ENCODE peak calls at places on chromosomes 6 and 20, in four cellular contexts. C, Y, B and L are unnamed samples.

GRCh38 chr6:91033964-91034363 is 447.1 kb upstream of the MAP3K7 start:
- DNase-seq in Y (no peak), C (no peak), B (no peak), L (no peak)

GRCh38 chr6:7238900-7239589 is 74.0 kb downstream of the SSR1 start:
- DNase-seq in Y (no peak), C (peak), B (no peak), L (peak)

GRCh38 chr6:17431581-17431980 is 38.2 kb downstream of the CAP2 start:
- DNase-seq in Y (no peak), C (peak), B (no peak), L (no peak)

GRCh38 chr20:10532351-10532750 is 97.2 kb downstream of the SLX4IP start:
- DNase-seq in Y (no peak), C (no peak), B (no peak), L (no peak)

GRCh38 chr6:5082487-5083306 is 2.4 kb upstream of the PPP1R3G start:
- DNase-seq in B (no peak), C (peak), Y (no peak), L (peak)

GRCh38 chr20:23156170-23156841 is 70.2 kb upstream of the CD93 start:
- DNase-seq in C (peak), B (no peak), Y (no peak), L (peak)

GRCh38 chr6:6812427-6812826 is 223.9 kb downstream of the LY86 start:
- DNase-seq in Y (no peak), B (no peak), C (no peak), L (no peak)

GRCh38 chr20:41064377-41064776 is 35.8 kb downstream of the TOP1 start:
- DNase-seq in B (no peak), Y (peak), C (no peak), L (no peak)

GRCh38 chr20:19079536-19080299 is 132.7 kb upstream of the SLC24A3 start:
- DNase-seq in B (no peak), Y (no peak), C (no peak), L (no peak)

GRCh38 chr6:5439749-5440148 is 178.4 kb downstream of the FARS2 start:
- DNase-seq in B (no peak), C (peak), Y (no peak), L (no peak)

GRCh38 chr6:37930288-37931075 is 111.0 kb downstream of the ZFAND3 start:
- DNase-seq in C (peak), B (no peak), Y (no peak), L (no peak)

GRCh38 chr20:43766917-43767316 is 40.1 kb upstream of the GTSF1L start:
- DNase-seq in B (no peak), C (no peak), Y (no peak), L (no peak)

GRCh38 chr6:113190170-113190569 is 667.0 kb upstream of the MARCKS start:
- DNase-seq in Y (no peak), C (no peak), B (no peak), L (no peak)

GRCh38 chr20:11454966-11455799 is 462.5 kb upstream of the BTBD3 start:
- DNase-seq in C (no peak), Y (no peak), B (no peak), L (no peak)

GRCh38 chr20:38034961-38035360 is 1.4 kb downstream of the RPRD1B start:
- DNase-seq in B (no peak), Y (no peak), C (no peak), L (no peak)

GRCh38 chr6:12313311-12313991 is 23.3 kb downstream of the EDN1 start:
- DNase-seq in B (no peak), Y (no peak), C (no peak), L (no peak)

GRCh38 chr6:70884074-70884983 is 72.5 kb downstream of the B3GAT2 start:
- DNase-seq in Y (peak), C (peak), B (peak), L (peak)

GRCh38 chr20:31781945-31782344 is 37.2 kb upstream of the MYLK2 start:
- DNase-seq in C (no peak), Y (no peak), B (no peak), L (no peak)

GRCh38 chr6:161246725-161247124 is 27.1 kb downstream of the AGPAT4 start:
- DNase-seq in B (no peak), Y (no peak), C (no peak), L (no peak)

GRCh38 chr20:59514554-59514953 is 89.8 kb upstream of the PHACTR3 start:
- DNase-seq in Y (no peak), C (no peak), B (no peak), L (no peak)

GRCh38 chr6:160534050-160534696 is 129.9 kb downstream of the LPA start:
- DNase-seq in C (peak), Y (no peak), B (peak), L (peak)

GRCh38 chr6:35737413-35738211 is 780 bp downstream of the ARMC12 start:
- DNase-seq in Y (no peak), C (peak), B (no peak), L (peak)

GRCh38 chr20:61735503-61735785 is 330.2 kb downstream of the TAF4 start:
- DNase-seq in B (no peak), C (no peak), Y (no peak), L (no peak)

GRCh38 chr6:83474309-83474708 is 38.0 kb upstream of the PRSS35 start:
- DNase-seq in C (no peak), Y (no peak), B (no peak), L (no peak)

GRCh38 chr20:32830437-32830836 is 10.7 kb downstream of the MAPRE1 start:
- DNase-seq in B (no peak), C (no peak), Y (no peak), L (no peak)

GRCh38 chr6:99030915-99031314 is 83.2 kb upstream of the FBXL4 start:
- DNase-seq in B (no peak), Y (no peak), C (no peak), L (no peak)

GRCh38 chr20:53828673-53829085 is 235.0 kb upstream of the ZNF217 start:
- DNase-seq in B (no peak), C (no peak), Y (no peak), L (peak)

GRCh38 chr6:35496036-35496850 is 636 bp downstream of the TEAD3 start:
- DNase-seq in B (no peak), C (peak), Y (no peak), L (peak)

GRCh38 chr20:2751347-2751867 is 49.0 kb downstream of the CPXM1 start:
- DNase-seq in B (no peak), Y (no peak), C (peak), L (no peak)

GRCh38 chr6:144296973-144297372 is 11.8 kb downstream of the UTRN start:
- DNase-seq in C (no peak), Y (no peak), B (no peak), L (no peak)

GRCh38 chr6:72619883-72620696 is 1.8 kb upstream of the KCNQ5 start:
- DNase-seq in C (no peak), Y (peak), B (no peak), L (peak)

GRCh38 chr6:1082040-1082935 is 229.6 kb upstream of the FOXQ1 start:
- DNase-seq in Y (no peak), B (no peak), C (no peak), L (no peak)

GRCh38 chr20:5766085-5766764 is 16.0 kb downstream of the SHLD1 start:
- DNase-seq in B (no peak), Y (no peak), C (no peak), L (no peak)

GRCh38 chr6:108589244-108589730 is 28.6 kb downstream of the FOXO3 start:
- DNase-seq in C (peak), Y (no peak), B (peak), L (peak)

GRCh38 chr6:34218691-34219090 is 18.0 kb upstream of the HMGA1 start:
- DNase-seq in C (no peak), B (no peak), Y (no peak), L (no peak)

GRCh38 chr6:939526-940252 is 246.8 kb upstream of the EXOC2 start:
- DNase-seq in Y (no peak), C (no peak), B (no peak), L (no peak)

GRCh38 chr6:100433726-100434435 is 30.8 kb downstream of the SIM1 start:
- DNase-seq in C (no peak), Y (no peak), B (no peak), L (no peak)

GRCh38 chr6:136696783-136697364 is 95.4 kb downstream of the MAP3K5 start:
- DNase-seq in B (no peak), C (no peak), Y (no peak), L (no peak)

GRCh38 chr6:108735310-108735990 is 112.8 kb upstream of the ARMC2 start:
- DNase-seq in Y (no peak), C (no peak), B (no peak), L (no peak)

GRCh38 chr6:151147118-151147832 is 92.5 kb upstream of the AKAP12 start:
- DNase-seq in Y (no peak), C (no peak), B (no peak), L (no peak)
- TF ChIP-seq CEBPB in Y (no peak), C (no peak), B (no peak), L (no peak)

DNA sequence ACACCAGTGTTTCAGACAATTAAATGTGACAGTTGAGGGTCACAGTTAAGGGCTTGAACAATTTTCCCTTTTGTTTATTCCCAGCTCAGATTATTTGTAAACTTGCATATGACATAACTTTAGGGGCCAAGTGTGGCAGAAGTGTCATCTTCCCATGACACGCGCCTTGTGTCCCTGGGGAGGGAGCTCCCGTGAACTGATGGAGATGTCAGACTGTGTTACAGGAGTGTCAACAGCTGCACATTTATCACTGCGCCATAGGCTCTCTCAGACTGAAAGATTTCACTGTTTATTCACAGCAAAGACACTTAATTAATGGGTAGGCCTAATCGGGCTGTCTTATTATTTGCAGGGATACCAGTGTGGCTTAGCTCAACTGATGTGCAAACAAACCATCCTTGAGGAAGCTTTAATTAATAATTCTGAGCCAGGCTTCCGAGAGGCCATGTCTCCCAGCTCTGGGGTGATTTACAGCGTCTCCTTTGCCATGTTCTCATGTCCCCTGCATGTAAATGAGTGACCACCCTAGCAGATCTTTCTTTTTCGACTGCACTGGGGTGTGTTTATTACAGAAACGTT is 770.9 kb downstream of the QKI start:
- DNase-seq in C (no peak), Y (no peak), B (no peak), L (no peak)
- TF ChIP-seq CREB1 in C (no peak), Y (no peak), B (no peak), L (no peak)

DNA sequence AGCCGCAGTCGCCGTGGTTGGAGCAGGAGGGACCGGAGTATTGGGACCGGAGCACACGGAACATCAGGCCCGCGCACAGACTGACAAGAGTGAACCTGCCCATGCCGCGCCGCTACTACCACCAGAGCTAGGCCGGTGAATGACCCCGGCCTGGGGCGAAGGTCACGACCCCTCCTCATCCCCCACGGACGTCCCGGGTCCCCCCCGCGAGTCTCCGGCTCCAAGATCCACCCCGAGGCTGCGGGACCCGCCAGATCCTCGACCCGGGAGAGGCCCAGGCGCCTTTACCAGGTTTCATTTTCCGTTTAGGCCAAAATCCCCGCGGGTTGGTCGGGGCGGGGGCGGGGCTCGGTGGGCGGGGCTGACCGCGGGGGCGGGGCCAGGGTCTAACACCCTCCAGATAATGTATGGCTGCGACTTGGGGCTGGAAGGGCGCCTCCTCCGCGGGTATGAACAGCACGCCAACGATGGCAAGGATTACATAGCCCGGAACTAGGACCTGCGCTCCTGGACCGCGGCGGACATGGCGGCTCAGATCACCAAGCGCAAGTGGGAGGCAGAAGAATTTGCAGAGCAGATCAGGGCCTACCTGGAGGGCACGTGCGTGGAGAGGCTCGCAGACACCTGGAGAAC is 15.4 kb upstream of the HLA-A start:
- DNase-seq in C (peak), Y (no peak), B (no peak), L (no peak)
- TF ChIP-seq CEBPB in C (no peak), Y (no peak), B (no peak), L (no peak)

DNA sequence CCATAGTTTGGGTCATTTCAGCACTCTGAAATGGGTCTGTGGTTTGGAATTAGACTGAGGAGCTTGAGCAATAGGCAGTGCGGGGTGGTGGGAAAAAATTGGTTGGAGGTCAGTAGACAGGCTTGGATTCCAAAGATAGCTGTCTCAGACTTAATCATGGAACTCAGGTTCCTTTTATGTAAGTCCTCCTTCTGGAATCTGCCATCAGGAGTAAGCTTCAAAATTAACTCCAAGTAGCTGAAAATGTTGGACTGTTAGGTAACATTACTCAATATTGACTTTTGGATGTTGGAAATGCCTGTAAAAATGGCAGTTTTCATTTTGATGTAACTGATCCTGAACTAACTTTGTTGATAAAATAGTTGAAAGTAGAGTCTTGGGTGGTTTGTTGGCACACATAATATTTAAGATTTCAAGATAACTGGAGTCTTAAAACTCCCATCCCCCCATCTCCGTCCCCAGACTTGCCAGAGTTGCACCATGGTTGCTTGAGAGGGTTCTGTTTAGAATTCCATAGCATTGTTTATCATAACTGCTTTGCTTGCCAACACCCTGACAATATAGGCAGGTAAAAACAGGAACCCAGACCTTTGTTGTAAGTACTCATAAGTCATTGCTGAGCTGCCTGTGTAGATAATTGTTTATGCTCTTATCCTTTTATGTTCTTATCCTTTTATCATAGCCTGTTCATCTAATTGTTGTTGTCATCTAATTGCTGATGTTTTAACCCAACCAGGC is 83.1 kb downstream of the PHF20 start:
- DNase-seq in C (no peak), B (no peak), Y (no peak), L (no peak)
- TF ChIP-seq CREB1 in C (no peak), B (no peak), Y (no peak), L (no peak)

GRCh38 chr6:168527451-168528210 is 86.6 kb downstream of the SMOC2 start:
- DNase-seq in B (no peak), Y (no peak), C (no peak), L (no peak)

GRCh38 chr6:168526841-168527281 is 85.9 kb downstream of the SMOC2 start:
- DNase-seq in B (no peak), C (no peak), Y (no peak), L (no peak)

GRCh38 chr6:168530653-168531071 is 89.7 kb downstream of the SMOC2 start:
- DNase-seq in B (no peak), Y (no peak), C (no peak), L (no peak)

GRCh38 chr6:168529214-168529613 is 88.2 kb downstream of the SMOC2 start:
- DNase-seq in B (no peak), Y (no peak), C (no peak), L (no peak)

GRCh38 chr6:168528457-168529095 is 87.6 kb downstream of the SMOC2 start:
- DNase-seq in Y (no peak), C (no peak), B (no peak), L (no peak)
- TF ChIP-seq CEBPB in Y (no peak), C (no peak), B (no peak), L (no peak)

DNA sequence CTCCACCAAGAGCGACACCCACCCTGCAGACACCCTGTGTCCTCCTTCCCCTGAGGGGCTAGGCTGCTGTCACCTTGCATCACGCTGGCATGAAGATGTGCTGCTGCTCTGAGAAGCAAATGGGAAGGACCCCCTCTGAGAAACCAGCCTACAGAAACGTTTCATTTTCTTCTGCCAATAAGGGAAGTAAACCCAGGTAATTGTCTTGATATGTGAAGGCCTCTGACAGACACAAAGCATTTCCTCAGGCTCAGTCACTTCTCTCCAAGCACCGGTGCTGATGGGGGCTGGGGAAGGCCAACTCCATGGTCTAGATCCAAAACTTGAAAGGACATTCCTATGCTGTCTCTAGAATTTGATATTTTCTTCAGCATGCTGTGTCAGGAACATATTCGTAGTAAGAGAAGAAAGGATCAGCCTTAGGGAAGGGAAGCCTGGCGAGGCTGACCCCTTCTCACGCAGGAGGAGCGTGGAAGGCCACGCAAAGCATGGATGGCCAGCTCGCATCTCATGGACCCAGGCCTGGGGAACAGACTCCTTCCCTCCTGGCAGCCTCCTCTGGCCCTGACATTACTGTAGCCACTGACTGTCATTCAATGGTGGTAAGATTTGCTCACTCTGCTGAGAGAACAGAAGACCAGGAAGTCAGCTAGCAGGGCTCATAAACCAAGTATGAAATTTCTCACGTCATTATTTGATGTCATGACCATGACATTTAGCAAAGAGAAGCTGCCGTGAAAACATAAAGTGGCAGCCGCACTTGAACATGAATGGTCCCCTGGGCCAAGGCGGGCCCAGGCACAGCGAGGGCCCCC is 20.4 kb downstream of the ACSS1 start:
- DNase-seq in Y (no peak), C (no peak), B (no peak), L (no peak)
- TF ChIP-seq CREB1 in Y (peak), C (no peak), B (no peak), L (no peak)

GRCh38 chr6:31472259-31472658 is 25.7 kb upstream of the MICB start:
- DNase-seq in B (no peak), Y (no peak), C (no peak), L (no peak)
- TF ChIP-seq CEBPB in B (no peak), Y (no peak), C (no peak), L (no peak)

GRCh38 chr6:21360353-21360752 is 233.2 kb upstream of the SOX4 start:
- DNase-seq in C (no peak), B (no peak), Y (no peak), L (no peak)
- TF ChIP-seq CREB1 in C (no peak), B (no peak), Y (no peak), L (no peak)

GRCh38 chr6:41277644-41278043 is 8.8 kb downstream of the TREM1 start:
- DNase-seq in C (no peak), Y (no peak), B (no peak), L (no peak)

GRCh38 chr6:41274291-41274690 is 12.2 kb downstream of the TREM1 start:
- DNase-seq in C (no peak), Y (no peak), B (no peak), L (no peak)

GRCh38 chr6:41275489-41275888 is 11.0 kb downstream of the TREM1 start:
- DNase-seq in C (no peak), Y (no peak), B (no peak), L (no peak)

GRCh38 chr6:41280658-41281057 is 5.8 kb downstream of the TREM1 start:
- DNase-seq in C (no peak), Y (no peak), B (no peak), L (no peak)

GRCh38 chr6:41278699-41279405 is 7.6 kb downstream of the TREM1 start:
- DNase-seq in Y (no peak), C (peak), B (peak), L (peak)
- TF ChIP-seq CEBPB in Y (no peak), C (no peak), B (no peak), L (no peak)

GRCh38 chr6:158718431-158719126 is 68.7 kb downstream of the SYTL3 start:
- DNase-seq in Y (no peak), B (peak), C (peak), L (peak)

GRCh38 chr6:158717341-158718328 is 67.8 kb downstream of the SYTL3 start:
- DNase-seq in Y (peak), B (no peak), C (no peak), L (no peak)

GRCh38 chr6:158711264-158711663 is 61.4 kb downstream of the SYTL3 start:
- DNase-seq in C (no peak), Y (no peak), B (no peak), L (no peak)

GRCh38 chr6:158713469-158713868 is 63.6 kb downstream of the SYTL3 start:
- DNase-seq in Y (no peak), B (no peak), C (no peak), L (no peak)

GRCh38 chr6:158715330-158716311 is 65.8 kb downstream of the SYTL3 start:
- DNase-seq in C (no peak), Y (no peak), B (no peak), L (no peak)
- TF ChIP-seq CREB1 in C (no peak), Y (peak), B (no peak), L (no peak)